ENCODE peak calls at places on chromosome 21, in four cellular contexts. One of them, this sample, is unnamed.
A peak's percentile ranks its signal among the peaks of the same experiment; 100 is the strongest.

GRCh38 chr21:29521872-29522271 is 223.2 kb downstream of the BACH1 start:
- DNase-seq in HS-5: no peak
- DNase-seq in stromal cell of bone marrow: no peak
- DNase-seq in T47D: no peak
- DNase-seq in this sample: no peak

GRCh38 chr21:45590246-45590725 is 48.0 kb upstream of the SLC19A1 start:
- DNase-seq in stromal cell of bone marrow: no peak
- DNase-seq in T47D: peak; percentile 39
- DNase-seq in HS-5: no peak
- DNase-seq in this sample: no peak

GRCh38 chr21:38984982-38985422 is 179.3 kb downstream of the ETS2 start:
- DNase-seq in T47D: no peak
- DNase-seq in HS-5: peak; percentile 92
- DNase-seq in stromal cell of bone marrow: peak; percentile 88
- DNase-seq in this sample: no peak

GRCh38 chr21:39961251-39961650 is 94.0 kb downstream of the PCP4 start:
- DNase-seq in HS-5: no peak
- DNase-seq in stromal cell of bone marrow: peak; percentile 6
- DNase-seq in T47D: no peak
- DNase-seq in this sample: no peak

GRCh38 chr21:14114251-14114650 is 96.5 kb downstream of the LIPI start:
- DNase-seq in T47D: peak; percentile 80
- DNase-seq in HS-5: no peak
- DNase-seq in stromal cell of bone marrow: no peak
- DNase-seq in this sample: no peak

GRCh38 chr21:17610862-17611261 is 1.8 kb downstream of the BTG3 start:
- DNase-seq in T47D: no peak
- DNase-seq in HS-5: no peak
- DNase-seq in stromal cell of bone marrow: no peak
- DNase-seq in this sample: no peak

GRCh38 chr21:38995755-38996154 is 187.5 kb downstream of the PSMG1 start:
- DNase-seq in stromal cell of bone marrow: no peak
- DNase-seq in T47D: no peak
- DNase-seq in HS-5: no peak
- DNase-seq in this sample: no peak

GRCh38 chr21:31798842-31799691 is 67.1 kb upstream of the SCAF4 start:
- DNase-seq in T47D: no peak
- DNase-seq in HS-5: no peak
- DNase-seq in stromal cell of bone marrow: no peak
- DNase-seq in this sample: peak; percentile 15

GRCh38 chr21:14520535-14520934 is 25.6 kb downstream of the SAMSN1 start:
- DNase-seq in HS-5: no peak
- DNase-seq in T47D: no peak
- DNase-seq in stromal cell of bone marrow: no peak
- DNase-seq in this sample: no peak

GRCh38 chr21:37366488-37367300 is at the start of gene DYRK1A:
- DNase-seq in T47D: peak; percentile 100
- DNase-seq in HS-5: peak; percentile 94
- DNase-seq in stromal cell of bone marrow: peak; percentile 99
- DNase-seq in this sample: peak; percentile 97

GRCh38 chr21:14956826-14957225 is 108.0 kb downstream of the NRIP1 start:
- DNase-seq in HS-5: peak; percentile 82
- DNase-seq in stromal cell of bone marrow: no peak
- DNase-seq in T47D: no peak
- DNase-seq in this sample: peak; percentile 53

GRCh38 chr21:17436626-17437111 is 76.2 kb upstream of the CXADR start:
- DNase-seq in HS-5: no peak
- DNase-seq in T47D: no peak
- DNase-seq in stromal cell of bone marrow: no peak
- DNase-seq in this sample: no peak

GRCh38 chr21:46000182-46000730 is 18.7 kb downstream of the COL6A1 start:
- DNase-seq in stromal cell of bone marrow: no peak
- DNase-seq in T47D: no peak
- DNase-seq in HS-5: no peak
- DNase-seq in this sample: no peak

GRCh38 chr21:39648879-39649278 is 36.1 kb downstream of the B3GALT5 start:
- DNase-seq in stromal cell of bone marrow: no peak
- DNase-seq in HS-5: no peak
- DNase-seq in T47D: no peak
- DNase-seq in this sample: no peak

GRCh38 chr21:42406201-42406601 is 2.5 kb downstream of the UBASH3A start:
- DNase-seq in T47D: no peak
- DNase-seq in HS-5: no peak
- DNase-seq in stromal cell of bone marrow: no peak
- DNase-seq in this sample: no peak

GRCh38 chr21:26070822-26071425 is 99.6 kb downstream of the APP start:
- DNase-seq in T47D: peak; percentile 7
- DNase-seq in stromal cell of bone marrow: peak; percentile 37
- DNase-seq in HS-5: peak; percentile 82
- DNase-seq in this sample: peak; percentile 48

GRCh38 chr21:41396452-41397107 is 29.5 kb upstream of the MX1 start:
- DNase-seq in stromal cell of bone marrow: no peak
- DNase-seq in T47D: peak; percentile 93
- DNase-seq in HS-5: no peak
- DNase-seq in this sample: no peak

GRCh38 chr21:34202553-34203332 is 129.4 kb downstream of the MRPS6 start:
- DNase-seq in T47D: peak; percentile 57
- DNase-seq in HS-5: no peak
- DNase-seq in stromal cell of bone marrow: no peak
- DNase-seq in this sample: no peak

This sample was measured in brain microvascular endothelial cell.